ENCODE peak calls at places on chromosomes 13 and 19, in nine cellular contexts. Z, Q, L, S, I, E, X, M and K are unnamed samples.

GRCh38 chr19:30857966-30858490 is 485.8 kb downstream of the ZNF536 start:
- DNase-seq in X (no peak), Q (no peak), E (no peak), M (no peak), L (no peak), I (no peak), Z (no peak), S (no peak), K (no peak)

GRCh38 chr19:18869781-18870530 is 26.0 kb downstream of the CERS1 start:
- DNase-seq in L (no peak), Z (no peak), X (no peak), I (no peak), Q (no peak), E (no peak), M (no peak), S (no peak), K (no peak)

GRCh38 chr19:40217027-40217810 is 965 bp downstream of the TTC9B start:
- DNase-seq in Q (no peak), Z (no peak), M (no peak), E (peak), L (no peak), S (no peak), I (peak), X (no peak), K (peak)

GRCh38 chr19:19202707-19203011 is 555 bp downstream of the NR2C2AP start:
- DNase-seq in L (no peak), Q (no peak), I (peak), X (no peak), M (no peak), S (no peak), E (no peak), Z (no peak), K (no peak)

GRCh38 chr13:45492538-45492937 is 27.8 kb downstream of the COG3 start:
- DNase-seq in L (no peak), I (no peak), Z (no peak), E (no peak), S (no peak), M (no peak), X (peak), Q (no peak), K (no peak)

GRCh38 chr13:110306960-110307696 is at the start of the genes COL4A1 and COL4A2:
- DNase-seq in E (peak), I (peak), X (peak), Z (no peak), M (peak), S (no peak), L (peak), Q (peak), K (peak)

GRCh38 chr13:47499358-47500150 is 501.5 kb downstream of the SUCLA2 start:
- DNase-seq in M (no peak), X (peak), S (peak), E (no peak), Z (peak), L (no peak), Q (no peak), I (no peak), K (no peak)

GRCh38 chr19:56120371-56121179 is 520 bp downstream of the ZNF787 start:
- DNase-seq in Z (no peak), M (peak), I (peak), E (peak), Q (peak), X (peak), S (no peak), L (peak), K (peak)

GRCh38 chr13:27288397-27288796 is 17.8 kb downstream of the RASL11A start:
- DNase-seq in M (no peak), Z (no peak), S (no peak), E (no peak), I (no peak), L (no peak), X (no peak), Q (no peak), K (no peak)

GRCh38 chr13:98142427-98143156 is at the start of gene FARP1:
- DNase-seq in I (peak), X (peak), M (peak), S (peak), Z (no peak), Q (peak), L (peak), E (peak), K (peak)

GRCh38 chr13:97133955-97134354 is 88.2 kb upstream of the MBNL2 start:
- DNase-seq in S (no peak), M (no peak), Q (no peak), E (no peak), I (no peak), L (no peak), X (no peak), Z (no peak), K (no peak)

GRCh38 chr19:13055213-13056051 is 47.2 kb downstream of the LYL1 start:
- DNase-seq in Q (peak), M (peak), I (peak), S (peak), X (peak), E (no peak), L (peak), Z (peak), K (peak)

GRCh38 chr19:35557539-35558399 is 5.7 kb downstream of the ATP4A start:
- DNase-seq in S (no peak), X (peak), I (peak), Q (peak), E (peak), M (peak), Z (no peak), L (peak), K (peak)

GRCh38 chr19:28332351-28332750 is 880.6 kb downstream of the UQCRFS1 start:
- DNase-seq in L (no peak), X (no peak), Z (no peak), E (no peak), I (no peak), M (no peak), Q (no peak), S (no peak), K (no peak)

DNA sequence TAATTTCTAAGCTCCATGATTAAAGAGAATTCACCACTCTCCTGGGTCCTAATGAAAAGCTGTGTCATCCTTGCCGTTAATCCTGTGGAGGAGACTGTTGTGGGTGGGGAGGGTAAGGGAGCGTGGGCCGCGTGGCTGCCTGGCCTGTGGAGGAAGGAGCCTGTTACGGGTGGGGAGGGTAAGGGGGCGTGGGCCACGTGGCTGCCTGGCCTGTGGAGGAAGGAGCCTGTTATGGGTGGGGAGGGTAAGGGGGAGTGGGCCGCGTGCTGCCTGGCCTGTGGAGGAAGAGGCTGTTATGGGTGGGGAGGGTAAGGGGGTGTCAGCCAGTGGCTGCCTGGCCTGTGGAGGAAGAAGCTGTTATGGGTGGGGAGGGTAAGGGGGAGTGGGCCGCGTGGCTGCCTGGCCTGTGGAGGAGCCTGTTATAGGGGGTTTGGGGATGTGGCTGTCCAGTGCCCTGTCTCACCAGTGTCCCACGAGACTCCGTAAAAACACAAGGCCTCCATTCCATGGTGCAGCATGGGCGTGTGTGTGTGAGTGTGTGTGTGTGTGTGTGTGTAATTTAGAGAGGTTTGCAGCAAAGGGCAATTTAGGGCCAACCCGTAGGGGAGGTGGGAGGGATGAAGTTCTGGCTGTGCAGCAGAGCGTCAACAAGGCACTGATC is 15.6 kb upstream of the DCUN1D2 start:
- DNase-seq in L (no peak), E (no peak), M (no peak), Z (no peak), S (no peak), X (no peak), Q (no peak), I (no peak), K (no peak)
- TF ChIP-seq CTCF in L (no peak), E (no peak), M (no peak), Z (no peak), S (no peak), X (no peak), Q (no peak), I (no peak), K (no peak)

GRCh38 chr19:47745010-47745901 is at the start of gene NOP53:
- DNase-seq in Q (peak), I (peak), S (peak), L (peak), E (peak), Z (peak), X (peak), M (peak), K (peak)
- TF ChIP-seq CTCF in Q (no peak), I (no peak), S (no peak), L (no peak), E (no peak), Z (no peak), X (no peak), M (peak), K (no peak)

GRCh38 chr19:16338470-16339360 is 14.1 kb downstream of the KLF2 start:
- DNase-seq in X (peak), Z (peak), Q (peak), I (no peak), S (peak), L (no peak), E (no peak), M (no peak), K (no peak)
- TF ChIP-seq CTCF in X (no peak), Z (no peak), Q (no peak), I (no peak), S (no peak), L (peak), E (no peak), M (no peak), K (no peak)

DNA sequence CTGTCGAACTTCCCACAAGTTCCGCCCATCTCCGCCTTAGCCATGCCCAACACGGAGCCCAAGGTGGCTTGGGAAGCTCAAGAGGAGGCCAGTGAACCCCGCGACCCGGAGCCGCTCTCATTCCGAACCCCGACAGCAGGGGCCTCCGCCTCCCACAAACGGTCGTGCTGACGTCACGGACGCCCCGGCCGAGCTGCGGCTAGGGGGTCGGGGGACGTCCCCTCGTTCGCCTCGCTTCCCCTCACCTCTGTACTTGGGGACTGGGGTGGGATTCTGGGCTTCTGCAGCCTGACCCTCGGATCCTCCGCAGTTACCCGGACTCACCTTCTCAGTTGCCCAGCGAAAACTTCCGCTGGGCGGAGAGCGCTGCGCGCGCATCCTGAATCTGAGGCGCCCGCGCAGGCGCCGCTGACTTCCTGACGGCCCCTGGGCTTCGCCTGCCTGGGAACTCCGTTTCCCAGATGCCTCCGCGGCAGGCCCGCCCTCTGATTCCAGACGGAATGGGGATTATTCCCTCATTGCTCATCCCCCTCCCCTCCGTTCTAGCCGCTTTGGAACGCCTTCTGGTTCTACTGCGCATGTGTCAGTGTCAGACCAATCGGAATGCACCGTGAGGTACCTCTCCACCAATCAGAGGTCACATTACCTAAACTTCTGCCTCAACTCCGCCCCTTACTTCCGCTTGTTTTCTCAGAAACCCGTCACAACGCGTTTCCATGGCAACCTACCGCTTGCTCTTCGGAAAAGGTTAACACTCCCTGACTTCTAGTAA is at the start of gene VRK3:
- DNase-seq in I (peak), L (peak), S (peak), Z (peak), M (peak), Q (peak), E (peak), X (peak), K (peak)
- TF ChIP-seq CTCF in I (peak), L (no peak), S (no peak), Z (no peak), M (peak), Q (peak), E (peak), X (peak), K (no peak)

DNA sequence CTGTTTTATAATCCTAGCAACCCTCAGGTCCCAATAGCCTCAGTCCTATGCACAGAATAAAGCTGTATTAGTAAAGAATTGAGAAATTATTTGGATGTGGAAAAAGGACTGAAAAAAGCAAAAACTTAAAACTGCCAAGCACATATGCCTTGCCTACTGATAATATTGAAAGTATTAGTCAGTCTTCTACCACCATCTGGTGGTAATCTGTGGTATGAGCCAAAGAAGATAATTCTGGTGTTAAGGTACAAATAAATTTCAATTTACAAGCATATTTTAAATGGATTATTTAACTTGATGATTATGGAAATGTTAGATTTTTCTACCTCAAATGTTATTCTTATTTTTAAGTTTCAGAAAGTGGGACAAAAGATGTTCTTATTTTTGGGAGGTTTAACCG is 460.3 kb upstream of the KLHL1 start:
- DNase-seq in I (peak), Z (no peak), X (peak), M (no peak), L (no peak), S (no peak), E (no peak), Q (no peak), K (no peak)
- TF ChIP-seq CTCF in I (peak), Z (peak), X (peak), M (peak), L (peak), S (peak), E (peak), Q (peak), K (peak)

DNA sequence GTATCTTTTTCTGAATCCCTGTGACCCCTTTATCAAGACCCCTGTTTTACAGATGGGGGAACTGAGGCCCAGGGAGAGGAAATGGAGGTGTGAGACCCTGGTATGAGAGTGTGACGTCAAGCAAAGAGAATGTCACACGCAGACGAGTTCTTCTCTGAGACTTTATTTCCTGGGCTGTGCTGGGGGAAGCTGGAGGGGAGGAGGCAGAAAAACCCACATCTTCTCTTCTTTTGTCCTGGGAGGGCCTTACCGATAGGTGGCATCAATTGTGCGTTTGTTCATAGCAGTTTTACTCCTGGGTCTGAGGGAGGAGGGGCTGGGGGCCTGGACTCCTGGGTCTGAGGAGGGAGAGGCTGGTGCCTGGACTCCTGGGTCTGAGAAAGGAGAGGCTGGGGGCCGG is 4.9 kb upstream of the KLK15 start:
- DNase-seq in Z (no peak), E (no peak), X (peak), S (no peak), L (no peak), Q (no peak), M (no peak), I (peak), K (no peak)
- TF ChIP-seq CTCF in Z (peak), E (peak), X (peak), S (no peak), L (no peak), Q (no peak), M (no peak), I (peak), K (no peak)

GRCh38 chr19:49165865-49166301 is 8.3 kb downstream of the TRPM4 start:
- DNase-seq in S (no peak), L (no peak), I (no peak), E (no peak), X (no peak), Q (no peak), Z (no peak), M (no peak), K (no peak)
- TF ChIP-seq CTCF in S (no peak), L (no peak), I (peak), E (no peak), X (no peak), Q (peak), Z (no peak), M (no peak), K (no peak)

GRCh38 chr13:51599444-51600176 is 15.3 kb downstream of the WDFY2 start:
- DNase-seq in S (no peak), I (no peak), M (no peak), Q (no peak), E (no peak), L (no peak), Z (no peak), X (no peak), K (no peak)
- TF ChIP-seq CTCF in S (no peak), I (no peak), M (peak), Q (no peak), E (no peak), L (no peak), Z (no peak), X (no peak), K (no peak)

GRCh38 chr19:5354403-5354802 is 13.8 kb upstream of the PTPRS start:
- DNase-seq in X (peak), Q (no peak), L (no peak), E (no peak), I (peak), Z (no peak), S (no peak), M (no peak), K (no peak)
- TF ChIP-seq CTCF in X (peak), Q (peak), L (no peak), E (peak), I (peak), Z (peak), S (peak), M (no peak), K (no peak)

GRCh38 chr19:11902228-11902627 is 14.6 kb downstream of the ZNF69 start:
- DNase-seq in Q (no peak), I (no peak), Z (no peak), L (no peak), S (no peak), E (no peak), M (no peak), X (no peak), K (no peak)
- TF ChIP-seq CTCF in Q (no peak), I (no peak), Z (no peak), L (no peak), S (no peak), E (no peak), M (no peak), X (no peak), K (no peak)